ENCODE peak calls at places on chromosomes 1 and 21, in six cellular contexts. One of them, this sample, is unnamed.

GRCh38 chr1:16903054-16903453 is 7.3 kb downstream of the RNU1-2 start:
- DNase-seq in A549: peak
- DNase-seq in activated effector memory CD4-positive, alpha-beta T cell treated with Interleukin-2 at 50 U/mL for 16 hours: no peak
- DNase-seq in psoas muscle: no peak
- DNase-seq in neuronal stem cell: no peak
- DNase-seq in GM19239: no peak
- DNase-seq in this sample: no peak

GRCh38 chr21:32802954-32803353 is 31.4 kb upstream of the PAXBP1 start:
- DNase-seq in psoas muscle: no peak
- DNase-seq in GM19239: no peak
- DNase-seq in activated effector memory CD4-positive, alpha-beta T cell treated with Interleukin-2 at 50 U/mL for 16 hours: no peak
- DNase-seq in A549: no peak
- DNase-seq in neuronal stem cell: no peak
- DNase-seq in this sample: no peak

GRCh38 chr21:38982096-38982495 is 176.4 kb downstream of the ETS2 start:
- DNase-seq in activated effector memory CD4-positive, alpha-beta T cell treated with Interleukin-2 at 50 U/mL for 16 hours: no peak
- DNase-seq in neuronal stem cell: peak
- DNase-seq in psoas muscle: no peak
- DNase-seq in A549: no peak
- DNase-seq in GM19239: no peak
- DNase-seq in this sample: no peak

GRCh38 chr1:223109581-223110026 is 33.4 kb downstream of the TLR5 start:
- DNase-seq in GM19239: no peak
- DNase-seq in psoas muscle: no peak
- DNase-seq in activated effector memory CD4-positive, alpha-beta T cell treated with Interleukin-2 at 50 U/mL for 16 hours: no peak
- DNase-seq in A549: no peak
- DNase-seq in neuronal stem cell: no peak
- DNase-seq in this sample: no peak

GRCh38 chr1:228930479-228930957 is 195.2 kb downstream of the RHOU start:
- DNase-seq in neuronal stem cell: no peak
- DNase-seq in psoas muscle: no peak
- DNase-seq in GM19239: no peak
- DNase-seq in A549: no peak
- DNase-seq in activated effector memory CD4-positive, alpha-beta T cell treated with Interleukin-2 at 50 U/mL for 16 hours: no peak
- DNase-seq in this sample: no peak

GRCh38 chr1:52098139-52098871 is 42.2 kb downstream of the BTF3L4 start:
- DNase-seq in activated effector memory CD4-positive, alpha-beta T cell treated with Interleukin-2 at 50 U/mL for 16 hours: no peak
- DNase-seq in A549: no peak
- DNase-seq in neuronal stem cell: peak
- DNase-seq in GM19239: no peak
- DNase-seq in psoas muscle: no peak
- DNase-seq in this sample: no peak

GRCh38 chr1:10252508-10252907 is 42.1 kb downstream of the KIF1B start:
- DNase-seq in activated effector memory CD4-positive, alpha-beta T cell treated with Interleukin-2 at 50 U/mL for 16 hours: no peak
- DNase-seq in A549: no peak
- DNase-seq in psoas muscle: no peak
- DNase-seq in GM19239: no peak
- DNase-seq in neuronal stem cell: no peak
- DNase-seq in this sample: no peak

GRCh38 chr21:45277101-45278045 is 10.3 kb downstream of the POFUT2 start:
- DNase-seq in neuronal stem cell: no peak
- DNase-seq in psoas muscle: no peak
- DNase-seq in GM19239: no peak
- DNase-seq in A549: no peak
- DNase-seq in activated effector memory CD4-positive, alpha-beta T cell treated with Interleukin-2 at 50 U/mL for 16 hours: no peak
- DNase-seq in this sample: no peak

GRCh38 chr1:156704166-156704711 is 1.1 kb downstream of the CRABP2 start:
- DNase-seq in GM19239: no peak
- DNase-seq in A549: no peak
- DNase-seq in psoas muscle: no peak
- DNase-seq in activated effector memory CD4-positive, alpha-beta T cell treated with Interleukin-2 at 50 U/mL for 16 hours: no peak
- DNase-seq in neuronal stem cell: no peak
- DNase-seq in this sample: no peak

GRCh38 chr21:45403825-45404725 is 890 bp upstream of the COL18A1 start:
- DNase-seq in activated effector memory CD4-positive, alpha-beta T cell treated with Interleukin-2 at 50 U/mL for 16 hours: no peak
- DNase-seq in neuronal stem cell: no peak
- DNase-seq in GM19239: no peak
- DNase-seq in psoas muscle: peak
- DNase-seq in A549: no peak
- DNase-seq in this sample: no peak

GRCh38 chr1:222339371-222339947 is 208.4 kb downstream of the HHIPL2 start:
- DNase-seq in psoas muscle: no peak
- DNase-seq in A549: no peak
- DNase-seq in GM19239: no peak
- DNase-seq in neuronal stem cell: no peak
- DNase-seq in activated effector memory CD4-positive, alpha-beta T cell treated with Interleukin-2 at 50 U/mL for 16 hours: no peak
- DNase-seq in this sample: no peak

GRCh38 chr1:50930965-50931737 is 28.9 kb downstream of the FAF1 start:
- DNase-seq in psoas muscle: no peak
- DNase-seq in activated effector memory CD4-positive, alpha-beta T cell treated with Interleukin-2 at 50 U/mL for 16 hours: no peak
- DNase-seq in A549: no peak
- DNase-seq in neuronal stem cell: no peak
- DNase-seq in GM19239: no peak
- DNase-seq in this sample: no peak

GRCh38 chr1:56073206-56073605 is 506.2 kb downstream of the PLPP3 start:
- DNase-seq in A549: no peak
- DNase-seq in neuronal stem cell: no peak
- DNase-seq in activated effector memory CD4-positive, alpha-beta T cell treated with Interleukin-2 at 50 U/mL for 16 hours: no peak
- DNase-seq in GM19239: no peak
- DNase-seq in psoas muscle: no peak
- DNase-seq in this sample: no peak

GRCh38 chr1:213138892-213139291 is 87.9 kb downstream of the RPS6KC1 start:
- DNase-seq in activated effector memory CD4-positive, alpha-beta T cell treated with Interleukin-2 at 50 U/mL for 16 hours: no peak
- DNase-seq in GM19239: no peak
- DNase-seq in A549: no peak
- DNase-seq in neuronal stem cell: no peak
- DNase-seq in psoas muscle: no peak
- DNase-seq in this sample: no peak

GRCh38 chr1:159200759-159201158 is 3.9 kb upstream of the ACKR1 start:
- DNase-seq in neuronal stem cell: no peak
- DNase-seq in psoas muscle: no peak
- DNase-seq in GM19239: no peak
- DNase-seq in A549: no peak
- DNase-seq in activated effector memory CD4-positive, alpha-beta T cell treated with Interleukin-2 at 50 U/mL for 16 hours: no peak
- DNase-seq in this sample: no peak